ENCODE peak calls at places on chromosomes 16 and 17, in six cellular contexts. One of them, this sample, is unnamed.

GRCh38 chr17:41338961-41339485 is 11.6 kb downstream of the KRT33A start:
- DNase-seq in astrocyte: no peak
- DNase-seq in thyroid gland: peak
- DNase-seq in D721Med: no peak
- DNase-seq in dermis microvascular lymphatic vessel endothelial cell: no peak
- DNase-seq in hepatic stellate cell: no peak
- DNase-seq in this sample: no peak

GRCh38 chr17:9329251-9329921 is 246.2 kb downstream of the STX8 start:
- DNase-seq in hepatic stellate cell: no peak
- DNase-seq in dermis microvascular lymphatic vessel endothelial cell: no peak
- DNase-seq in astrocyte: no peak
- DNase-seq in thyroid gland: no peak
- DNase-seq in D721Med: no peak
- DNase-seq in this sample: no peak

GRCh38 chr17:72125742-72126141 is 4.9 kb downstream of the SOX9 start:
- DNase-seq in thyroid gland: no peak
- DNase-seq in dermis microvascular lymphatic vessel endothelial cell: no peak
- DNase-seq in astrocyte: peak
- DNase-seq in hepatic stellate cell: no peak
- DNase-seq in D721Med: no peak
- DNase-seq in this sample: no peak

GRCh38 chr17:3796822-3797170 is 4.2 kb downstream of the ITGAE start:
- DNase-seq in thyroid gland: no peak
- DNase-seq in dermis microvascular lymphatic vessel endothelial cell: no peak
- DNase-seq in D721Med: no peak
- DNase-seq in astrocyte: no peak
- DNase-seq in hepatic stellate cell: no peak
- DNase-seq in this sample: no peak

GRCh38 chr17:44117351-44117750 is 6.1 kb downstream of the HDAC5 start:
- DNase-seq in hepatic stellate cell: no peak
- DNase-seq in thyroid gland: no peak
- DNase-seq in D721Med: no peak
- DNase-seq in astrocyte: no peak
- DNase-seq in dermis microvascular lymphatic vessel endothelial cell: no peak
- DNase-seq in this sample: no peak

GRCh38 chr16:66899945-66900688 is 18.6 kb downstream of the CDH16 start:
- DNase-seq in D721Med: no peak
- DNase-seq in hepatic stellate cell: peak
- DNase-seq in astrocyte: peak
- DNase-seq in thyroid gland: peak
- DNase-seq in dermis microvascular lymphatic vessel endothelial cell: no peak
- DNase-seq in this sample: no peak

GRCh38 chr17:51045616-51046526 is 74.8 kb downstream of the SPAG9 start:
- DNase-seq in astrocyte: peak
- DNase-seq in dermis microvascular lymphatic vessel endothelial cell: no peak
- DNase-seq in hepatic stellate cell: no peak
- DNase-seq in thyroid gland: no peak
- DNase-seq in D721Med: no peak
- DNase-seq in this sample: no peak

GRCh38 chr17:51848451-51848850 is 310.1 kb downstream of the CA10 start:
- DNase-seq in dermis microvascular lymphatic vessel endothelial cell: no peak
- DNase-seq in hepatic stellate cell: no peak
- DNase-seq in thyroid gland: no peak
- DNase-seq in D721Med: no peak
- DNase-seq in astrocyte: no peak
- DNase-seq in this sample: no peak

GRCh38 chr17:48825446-48826381 is 5.1 kb upstream of the CALCOCO2 start:
- DNase-seq in dermis microvascular lymphatic vessel endothelial cell: no peak
- DNase-seq in astrocyte: peak
- DNase-seq in thyroid gland: no peak
- DNase-seq in D721Med: no peak
- DNase-seq in hepatic stellate cell: no peak
- DNase-seq in this sample: no peak

GRCh38 chr16:53041196-53041977 is 11.3 kb downstream of the CHD9NB start:
- DNase-seq in hepatic stellate cell: no peak
- DNase-seq in dermis microvascular lymphatic vessel endothelial cell: no peak
- DNase-seq in astrocyte: no peak
- DNase-seq in D721Med: no peak
- DNase-seq in thyroid gland: no peak
- DNase-seq in this sample: peak

GRCh38 chr17:82246365-82247174 is 17.7 kb downstream of the SLC16A3 start:
- DNase-seq in hepatic stellate cell: peak
- DNase-seq in D721Med: no peak
- DNase-seq in dermis microvascular lymphatic vessel endothelial cell: peak
- DNase-seq in thyroid gland: peak
- DNase-seq in astrocyte: peak
- DNase-seq in this sample: peak

GRCh38 chr16:71564377-71564967 is 12.4 kb downstream of the TAT start:
- DNase-seq in dermis microvascular lymphatic vessel endothelial cell: peak
- DNase-seq in D721Med: no peak
- DNase-seq in hepatic stellate cell: no peak
- DNase-seq in astrocyte: no peak
- DNase-seq in thyroid gland: no peak
- DNase-seq in this sample: no peak

GRCh38 chr16:25045696-25046381 is 30.7 kb upstream of the ARHGAP17 start:
- DNase-seq in astrocyte: peak
- DNase-seq in dermis microvascular lymphatic vessel endothelial cell: no peak
- DNase-seq in hepatic stellate cell: no peak
- DNase-seq in D721Med: no peak
- DNase-seq in thyroid gland: no peak
- DNase-seq in this sample: no peak

GRCh38 chr17:81135503-81136283 is 29.6 kb upstream of the PVALEF start:
- DNase-seq in astrocyte: no peak
- DNase-seq in thyroid gland: peak
- DNase-seq in hepatic stellate cell: no peak
- DNase-seq in dermis microvascular lymphatic vessel endothelial cell: no peak
- DNase-seq in D721Med: no peak
- DNase-seq in this sample: no peak

GRCh38 chr17:62718420-62718819 is 89.7 kb downstream of the MARCHF10 start:
- DNase-seq in hepatic stellate cell: peak
- DNase-seq in D721Med: no peak
- DNase-seq in dermis microvascular lymphatic vessel endothelial cell: no peak
- DNase-seq in astrocyte: peak
- DNase-seq in thyroid gland: no peak
- DNase-seq in this sample: no peak

GRCh38 chr17:20315821-20316220 is 151.5 kb downstream of the LGALS9B start:
- DNase-seq in thyroid gland: no peak
- DNase-seq in D721Med: no peak
- DNase-seq in astrocyte: peak
- DNase-seq in dermis microvascular lymphatic vessel endothelial cell: no peak
- DNase-seq in hepatic stellate cell: no peak
- DNase-seq in this sample: no peak

GRCh38 chr16:57665541-57665940 is 2.6 kb upstream of the ADGRG3 start:
- DNase-seq in astrocyte: no peak
- DNase-seq in D721Med: no peak
- DNase-seq in hepatic stellate cell: no peak
- DNase-seq in thyroid gland: no peak
- DNase-seq in dermis microvascular lymphatic vessel endothelial cell: no peak
- DNase-seq in this sample: no peak

GRCh38 chr16:28623172-28623711 is 13.4 kb upstream of the SULT1A1 start:
- DNase-seq in astrocyte: no peak
- DNase-seq in dermis microvascular lymphatic vessel endothelial cell: no peak
- DNase-seq in hepatic stellate cell: no peak
- DNase-seq in thyroid gland: peak
- DNase-seq in D721Med: no peak
- DNase-seq in this sample: peak

GRCh38 chr17:64008830-64009229 is 10.7 kb downstream of the PRR29 start:
- DNase-seq in hepatic stellate cell: no peak
- DNase-seq in dermis microvascular lymphatic vessel endothelial cell: peak
- DNase-seq in thyroid gland: no peak
- DNase-seq in astrocyte: no peak
- DNase-seq in D721Med: no peak
- DNase-seq in this sample: no peak

GRCh38 chr16:23410176-23410575 is 42.8 kb downstream of the COG7 start:
- DNase-seq in D721Med: no peak
- DNase-seq in dermis microvascular lymphatic vessel endothelial cell: no peak
- DNase-seq in astrocyte: peak
- DNase-seq in hepatic stellate cell: peak
- DNase-seq in thyroid gland: peak
- DNase-seq in this sample: no peak

GRCh38 chr17:76271669-76272540 is 6.8 kb downstream of the UBALD2 start:
- DNase-seq in thyroid gland: peak
- DNase-seq in D721Med: no peak
- DNase-seq in astrocyte: no peak
- DNase-seq in dermis microvascular lymphatic vessel endothelial cell: no peak
- DNase-seq in hepatic stellate cell: no peak
- DNase-seq in this sample: peak

GRCh38 chr17:57561072-57561861 is 183.8 kb downstream of the CCDC182 start:
- DNase-seq in hepatic stellate cell: no peak
- DNase-seq in astrocyte: no peak
- DNase-seq in dermis microvascular lymphatic vessel endothelial cell: no peak
- DNase-seq in thyroid gland: no peak
- DNase-seq in D721Med: no peak
- DNase-seq in this sample: no peak

GRCh38 chr17:7886227-7887037 is 2.2 kb upstream of the CHD3 start:
- DNase-seq in astrocyte: no peak
- DNase-seq in hepatic stellate cell: peak
- DNase-seq in dermis microvascular lymphatic vessel endothelial cell: no peak
- DNase-seq in D721Med: no peak
- DNase-seq in thyroid gland: no peak
- DNase-seq in this sample: peak

GRCh38 chr17:82457071-82457789 is 1.3 kb upstream of the NARF start:
- DNase-seq in astrocyte: no peak
- DNase-seq in D721Med: no peak
- DNase-seq in dermis microvascular lymphatic vessel endothelial cell: no peak
- DNase-seq in hepatic stellate cell: no peak
- DNase-seq in thyroid gland: no peak
- DNase-seq in this sample: no peak

GRCh38 chr16:81071816-81072215 is 5.2 kb downstream of the C16orf46 start:
- DNase-seq in astrocyte: no peak
- DNase-seq in D721Med: no peak
- DNase-seq in dermis microvascular lymphatic vessel endothelial cell: no peak
- DNase-seq in thyroid gland: no peak
- DNase-seq in hepatic stellate cell: peak
- DNase-seq in this sample: no peak

GRCh38 chr17:78390241-78391050 is 12.0 kb downstream of the PGS1 start:
- DNase-seq in astrocyte: peak
- DNase-seq in D721Med: no peak
- DNase-seq in dermis microvascular lymphatic vessel endothelial cell: no peak
- DNase-seq in thyroid gland: no peak
- DNase-seq in hepatic stellate cell: peak
- DNase-seq in this sample: peak

GRCh38 chr17:41624208-41625101 is at the start of gene KRT17:
- DNase-seq in thyroid gland: no peak
- DNase-seq in hepatic stellate cell: no peak
- DNase-seq in dermis microvascular lymphatic vessel endothelial cell: no peak
- DNase-seq in astrocyte: no peak
- DNase-seq in D721Med: no peak
- DNase-seq in this sample: no peak

GRCh38 chr17:20092292-20092867 is 83.2 kb downstream of the SPECC1 start:
- DNase-seq in astrocyte: peak
- DNase-seq in D721Med: no peak
- DNase-seq in hepatic stellate cell: no peak
- DNase-seq in dermis microvascular lymphatic vessel endothelial cell: no peak
- DNase-seq in thyroid gland: no peak
- DNase-seq in this sample: no peak

GRCh38 chr17:50093246-50093645 is 1.9 kb upstream of the PDK2 start:
- DNase-seq in dermis microvascular lymphatic vessel endothelial cell: no peak
- DNase-seq in thyroid gland: no peak
- DNase-seq in D721Med: no peak
- DNase-seq in hepatic stellate cell: no peak
- DNase-seq in astrocyte: no peak
- DNase-seq in this sample: no peak

GRCh38 chr17:74431568-74432483 is at the start of gene GPRC5C:
- DNase-seq in dermis microvascular lymphatic vessel endothelial cell: no peak
- DNase-seq in astrocyte: peak
- DNase-seq in D721Med: no peak
- DNase-seq in thyroid gland: peak
- DNase-seq in hepatic stellate cell: no peak
- DNase-seq in this sample: peak

GRCh38 chr16:53968896-53969295 is 264.9 kb downstream of the FTO start:
- DNase-seq in astrocyte: peak
- DNase-seq in thyroid gland: no peak
- DNase-seq in hepatic stellate cell: no peak
- DNase-seq in dermis microvascular lymphatic vessel endothelial cell: no peak
- DNase-seq in D721Med: no peak
- DNase-seq in this sample: no peak

GRCh38 chr16:20747030-20747816 is 5.6 kb upstream of the THUMPD1 start:
- DNase-seq in thyroid gland: no peak
- DNase-seq in D721Med: no peak
- DNase-seq in astrocyte: no peak
- DNase-seq in hepatic stellate cell: no peak
- DNase-seq in dermis microvascular lymphatic vessel endothelial cell: no peak
- DNase-seq in this sample: no peak

GRCh38 chr17:63842173-63842539 is 329 bp downstream of the SMARCD2 start:
- DNase-seq in astrocyte: peak
- DNase-seq in thyroid gland: peak
- DNase-seq in D721Med: no peak
- DNase-seq in hepatic stellate cell: peak
- DNase-seq in dermis microvascular lymphatic vessel endothelial cell: no peak
- DNase-seq in this sample: no peak

GRCh38 chr17:19520641-19521040 is 13.0 kb upstream of the SLC47A1 start:
- DNase-seq in astrocyte: no peak
- DNase-seq in thyroid gland: no peak
- DNase-seq in hepatic stellate cell: no peak
- DNase-seq in dermis microvascular lymphatic vessel endothelial cell: no peak
- DNase-seq in D721Med: no peak
- DNase-seq in this sample: no peak

GRCh38 chr16:50326835-50327465 is 41.8 kb downstream of the BRD7 start:
- DNase-seq in D721Med: no peak
- DNase-seq in dermis microvascular lymphatic vessel endothelial cell: no peak
- DNase-seq in hepatic stellate cell: no peak
- DNase-seq in astrocyte: no peak
- DNase-seq in thyroid gland: no peak
- DNase-seq in this sample: no peak

GRCh38 chr17:320139-320538 is 32.5 kb downstream of the RPH3AL start:
- DNase-seq in D721Med: no peak
- DNase-seq in dermis microvascular lymphatic vessel endothelial cell: no peak
- DNase-seq in thyroid gland: no peak
- DNase-seq in hepatic stellate cell: no peak
- DNase-seq in astrocyte: no peak
- DNase-seq in this sample: peak

GRCh38 chr17:15490634-15491261 is 23.3 kb upstream of the CDRT4 start:
- DNase-seq in hepatic stellate cell: peak
- DNase-seq in astrocyte: peak
- DNase-seq in thyroid gland: peak
- DNase-seq in dermis microvascular lymphatic vessel endothelial cell: peak
- DNase-seq in D721Med: no peak
- DNase-seq in this sample: peak

This sample was measured in Right ventricle myocardium inferior.